ENCODE peak calls at places on chromosomes 12 and 14, in four cellular contexts. K is CD4-positive, alpha-beta T cell; J is HCT116; Z is omental fat pad. D is an unnamed sample.

GRCh38 chr12:32293808-32294419 is 105.4 kb upstream of the FGD4 start:
- ATAC-seq in K (no peak), J (no peak), Z (no peak), D (no peak)

GRCh38 chr12:91985002-91985767 is 160.5 kb downstream of the BTG1 start:
- ATAC-seq in K (no peak), J (no peak), Z (no peak), D (no peak)

GRCh38 chr12:132550014-132550802 is 60.2 kb downstream of the LRCOL1 start:
- ATAC-seq in K (no peak), J (no peak), Z (no peak), D (no peak)

GRCh38 chr14:99286761-99287160 is 14.8 kb upstream of the BCL11B start:
- ATAC-seq in K (no peak), J (no peak), Z (no peak), D (no peak)

GRCh38 chr14:77730976-77731497 is 23.1 kb downstream of the SLIRP start:
- ATAC-seq in K (no peak), J (no peak), Z (no peak), D (no peak)

GRCh38 chr12:50581226-50582184 is 76.7 kb downstream of the DIP2B start:
- ATAC-seq in K (no peak), J (peak; percentile 49), Z (no peak), D (no peak)

GRCh38 chr12:122454250-122454721 is 31.8 kb upstream of the CLIP1 start:
- ATAC-seq in K (no peak), J (no peak), Z (no peak), D (no peak)

GRCh38 chr14:92568621-92569479 is 55.3 kb downstream of the RIN3 start:
- ATAC-seq in K (peak; percentile 68), J (no peak), Z (no peak), D (no peak)

GRCh38 chr12:93202688-93203087 is 175.0 kb upstream of the NUDT4 start:
- ATAC-seq in K (no peak), J (no peak), Z (no peak), D (no peak)

GRCh38 chr14:95518045-95518751 is 1.7 kb upstream of the SYNE3 start:
- ATAC-seq in K (no peak), J (no peak), Z (peak; percentile 2), D (no peak)

GRCh38 chr12:110893956-110894355 is 26.4 kb downstream of the MYL2 start:
- ATAC-seq in K (no peak), J (peak; percentile 50), Z (no peak), D (no peak)

GRCh38 chr12:87136330-87136976 is 880.3 kb upstream of the MGAT4C start:
- ATAC-seq in K (no peak), J (no peak), Z (peak; percentile 58), D (no peak)

GRCh38 chr14:34721129-34721528 is 6.7 kb upstream of the CFL2 start:
- ATAC-seq in K (no peak), J (no peak), Z (no peak), D (no peak)

GRCh38 chr14:22664261-22664660 is 20.1 kb upstream of the OR6J1 start:
- ATAC-seq in K (no peak), J (no peak), Z (no peak), D (no peak)

GRCh38 chr12:46005151-46005797 is 14.9 kb upstream of the SCAF11 start:
- ATAC-seq in K (no peak), J (peak; percentile 54), Z (no peak), D (no peak)
- TF ChIP-seq CTCF in K (peak; percentile 45), J (peak; percentile 70), Z (no peak), D (no peak)

DNA sequence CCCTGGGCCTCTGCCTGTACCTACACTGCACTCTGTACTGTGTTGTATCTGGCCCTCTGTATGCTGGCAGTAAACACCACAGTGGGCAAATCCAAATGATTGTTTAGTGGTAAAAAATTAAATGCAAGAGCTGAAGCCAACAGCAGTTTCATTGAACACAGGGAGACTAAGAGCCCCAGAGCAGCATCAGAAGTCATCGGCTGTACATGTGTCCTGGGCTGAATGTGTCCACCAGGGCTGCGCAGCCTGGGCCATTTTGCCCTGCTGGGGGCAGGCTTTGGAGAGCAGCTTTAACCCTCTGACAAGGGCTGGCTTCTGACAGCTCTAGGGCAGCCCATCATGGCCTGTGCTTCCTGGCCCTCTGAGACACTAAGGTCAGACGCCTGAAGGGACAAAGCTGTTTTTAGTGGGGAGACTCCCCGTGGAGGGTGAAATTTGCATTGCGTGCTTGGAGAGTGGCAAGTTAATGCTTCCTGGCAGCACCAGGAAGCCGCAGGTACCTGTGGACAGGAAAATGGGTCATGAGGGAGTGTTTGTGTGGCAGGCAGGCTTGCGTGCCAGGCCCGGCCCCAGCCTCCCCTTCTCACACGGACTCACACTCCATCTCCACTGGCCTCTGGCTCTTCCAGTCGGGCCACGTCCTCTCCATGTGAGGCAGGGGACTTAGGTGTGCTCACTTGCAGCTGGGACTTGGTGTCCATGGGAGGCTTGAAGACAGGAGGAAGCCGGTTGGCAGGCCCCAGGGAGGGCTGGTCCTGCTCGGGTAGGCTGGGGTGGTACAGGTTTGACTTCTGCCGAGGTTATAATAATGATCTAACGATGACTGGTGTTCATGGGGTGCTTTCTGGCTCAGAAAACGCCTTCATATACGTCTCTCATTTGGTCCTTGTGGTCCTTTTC is 150.1 kb downstream of the TSPAN9 start:
- ATAC-seq in K (no peak), J (peak; percentile 49), Z (no peak), D (no peak)
- TF ChIP-seq CTCF in K (no peak), J (peak; percentile 8), Z (no peak), D (no peak)

GRCh38 chr12:128844031-128844635 is 9.1 kb upstream of the GLT1D1 start:
- ATAC-seq in K (no peak), J (no peak), Z (no peak), D (no peak)
- TF ChIP-seq CTCF in K (no peak), J (peak; percentile 25), Z (no peak), D (no peak)

DNA sequence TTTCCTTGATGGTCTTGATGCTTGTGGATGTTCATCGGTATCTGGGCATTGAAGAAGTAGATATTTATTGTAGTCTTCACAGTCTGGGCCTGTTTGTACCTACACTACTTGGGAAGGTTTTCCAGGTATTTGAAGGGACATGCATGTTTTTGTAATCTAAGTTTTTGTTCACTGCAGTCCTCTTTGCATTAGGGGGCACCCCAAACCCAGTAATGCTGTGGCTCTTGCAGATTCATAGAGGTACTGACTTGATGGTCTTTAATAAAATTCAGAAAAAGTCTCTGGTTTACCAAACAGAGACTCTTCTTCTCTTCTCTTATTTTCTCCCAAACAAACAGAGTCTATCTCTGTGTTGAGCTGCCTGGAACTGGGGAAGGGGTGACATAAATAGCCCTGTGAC is 150.9 kb upstream of the SLC16A7 start:
- ATAC-seq in K (no peak), J (no peak), Z (no peak), D (no peak)
- TF ChIP-seq CTCF in K (peak; percentile 49), J (no peak), Z (no peak), D (no peak)

DNA sequence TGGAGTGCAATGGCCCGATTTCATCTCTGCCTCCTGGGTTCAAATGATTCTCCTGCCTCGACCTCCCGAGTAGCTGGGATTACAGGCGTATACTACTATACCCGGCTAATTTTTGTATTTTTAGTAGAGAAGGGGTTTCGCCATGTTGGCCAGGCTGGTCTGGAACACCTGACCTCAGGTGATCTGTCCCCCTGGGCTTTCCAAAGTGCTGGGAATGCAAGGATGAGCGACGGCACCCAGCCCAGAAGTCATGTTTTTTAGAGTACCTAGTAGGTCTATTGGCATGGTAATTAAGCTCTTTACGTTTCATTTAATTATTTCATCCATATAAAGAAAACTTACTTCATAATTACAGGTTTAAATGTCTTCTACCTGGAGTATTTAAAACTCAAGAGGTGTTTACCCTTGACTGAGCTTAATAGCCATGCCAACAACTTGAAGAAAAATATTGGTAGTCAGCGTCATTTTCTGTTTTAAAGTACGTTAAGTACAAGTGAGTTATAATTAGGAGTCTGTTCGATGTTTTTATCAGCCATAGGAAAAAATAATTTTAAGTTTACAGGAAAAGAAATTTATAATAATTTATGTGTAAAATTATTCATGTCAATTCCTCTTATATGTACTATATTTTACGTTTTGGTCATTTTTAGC is 4.0 kb downstream of the TMPO start:
- ATAC-seq in K (no peak), J (no peak), Z (no peak), D (no peak)
- TF ChIP-seq CTCF in K (no peak), J (no peak), Z (no peak), D (no peak)

DNA sequence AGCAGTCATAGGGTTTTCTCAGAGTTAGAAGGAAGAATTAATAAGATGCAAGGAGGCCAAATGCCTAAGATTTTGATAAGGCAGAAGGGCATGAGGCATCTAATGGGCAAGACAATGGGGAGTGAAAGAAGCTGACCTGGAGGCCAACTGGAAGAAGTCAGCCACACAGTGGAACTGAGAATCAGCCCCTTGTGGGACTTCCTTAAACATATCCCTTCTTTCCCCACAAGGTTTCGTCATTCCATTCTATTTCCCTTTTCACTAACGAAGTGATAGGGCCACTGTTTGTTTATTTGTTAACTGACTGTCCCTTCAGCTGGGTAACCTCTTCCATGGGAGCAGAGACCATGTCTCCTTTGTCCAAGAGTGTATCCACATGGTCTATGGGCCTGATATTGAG is 86.2 kb downstream of the HELB start:
- ATAC-seq in K (no peak), J (no peak), Z (no peak), D (peak; percentile 36)
- TF ChIP-seq CTCF in K (no peak), J (no peak), Z (no peak), D (no peak)

GRCh38 chr14:76057914-76058313 is 72.4 kb downstream of the IFT43 start:
- ATAC-seq in K (no peak), J (no peak), Z (no peak), D (no peak)
- TF ChIP-seq CTCF in K (no peak), J (no peak), Z (no peak), D (no peak)

GRCh38 chr12:112012775-112013600 is at the start of the genes ERP29 and TMEM116:
- ATAC-seq in K (peak; percentile 81), J (peak; percentile 84), Z (peak; percentile 96), D (peak; percentile 94)
- TF ChIP-seq CTCF in K (peak; percentile 66), J (peak; percentile 38), Z (no peak), D (peak; percentile 69)

GRCh38 chr12:54719691-54720090 is 71.5 kb upstream of the DCD start:
- ATAC-seq in K (no peak), J (no peak), Z (no peak), D (no peak)

GRCh38 chr12:54721312-54721711 is 73.1 kb upstream of the DCD start:
- ATAC-seq in K (no peak), J (no peak), Z (no peak), D (no peak)

GRCh38 chr12:54725233-54725843 is 77.2 kb upstream of the DCD start:
- ATAC-seq in K (no peak), J (peak; percentile 89), Z (no peak), D (no peak)

DNA sequence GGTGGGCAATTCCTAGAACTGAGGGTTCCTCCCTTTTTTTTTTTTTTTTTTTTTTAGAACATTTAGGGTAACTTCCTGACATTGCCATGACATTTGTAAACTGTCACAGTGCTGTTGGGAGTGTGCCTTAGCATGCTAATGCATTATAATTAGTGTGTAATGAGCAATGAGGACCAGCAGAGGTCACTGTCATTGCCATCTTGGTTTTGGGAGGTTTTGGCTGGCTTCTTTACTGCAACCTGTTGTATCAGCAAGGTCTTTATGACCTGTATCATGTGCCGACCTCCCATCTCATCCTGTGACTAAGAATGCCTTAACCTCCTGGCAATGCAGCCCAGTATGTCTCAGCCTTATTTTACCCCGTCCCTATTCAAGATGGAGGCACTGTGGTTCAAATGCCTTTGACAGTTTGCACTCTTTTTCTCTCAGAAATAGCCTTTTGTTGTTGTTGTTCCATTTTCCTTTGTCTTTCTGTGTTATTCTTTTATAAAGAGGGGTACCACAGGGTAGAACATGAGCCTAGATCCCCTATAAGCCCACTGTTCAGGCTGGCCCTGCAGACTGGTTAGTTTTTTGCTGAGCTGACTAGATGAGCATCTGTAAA is 75.6 kb upstream of the DCD start:
- ATAC-seq in K (peak; percentile 73), J (peak; percentile 74), Z (no peak), D (no peak)
- TF ChIP-seq CTCF in K (peak; percentile 66), J (peak; percentile 66), Z (no peak), D (no peak)